ENCODE peak calls at places on chromosomes 1 and 21, in ten cellular contexts. N is glutamatergic neuron, A is mucosa of descending colon, H is coronary artery, P is prostate gland, Y is AG04449, T is fibroblast of lung, J is progenitor cell of endocrine pancreas, G is kidney, W is GM13976. L is an unnamed sample.

GRCh38 chr21:45004481-45005263 is 64.8 kb downstream of the SLX9 start:
- DNase-seq in A (no peak), W (no peak), T (peak; percentile 65), N (peak; percentile 13), Y (no peak), H (no peak), J (no peak), P (no peak), G (peak; percentile 62), L (no peak)

GRCh38 chr1:85321237-85321964 is 45.0 kb upstream of the BCL10 start:
- DNase-seq in N (no peak), P (no peak), G (no peak), H (no peak), W (no peak), J (no peak), Y (no peak), T (peak; percentile 83), A (no peak), L (no peak)

GRCh38 chr1:184409011-184409410 is 22.2 kb downstream of the C1orf21 start:
- DNase-seq in T (peak; percentile 44), G (no peak), N (no peak), P (no peak), W (no peak), Y (no peak), J (no peak), H (no peak), A (no peak), L (no peak)

GRCh38 chr1:43541141-43541540 is 10.5 kb downstream of the PTPRF start:
- DNase-seq in G (no peak), Y (no peak), J (no peak), A (no peak), W (no peak), T (no peak), N (no peak), P (no peak), H (no peak), L (no peak)

GRCh38 chr1:197675475-197676324 is 99.6 kb downstream of the DENND1B start:
- DNase-seq in H (no peak), J (no peak), Y (no peak), N (peak; percentile 42), P (no peak), G (no peak), T (peak; percentile 12), A (peak; percentile 18), W (no peak), L (no peak)

GRCh38 chr1:206979379-206980043 is 9.3 kb upstream of the FCAMR start:
- DNase-seq in W (no peak), N (no peak), G (no peak), T (peak; percentile 27), P (no peak), Y (no peak), J (no peak), A (peak; percentile 47), H (no peak), L (no peak)

GRCh38 chr1:168159979-168160378 is 18.8 kb upstream of the TIPRL start:
- DNase-seq in T (no peak), H (no peak), A (no peak), N (no peak), P (no peak), W (no peak), Y (no peak), G (no peak), J (no peak), L (no peak)

GRCh38 chr1:223504741-223505140 is 111.5 kb downstream of the CCDC185 start:
- DNase-seq in G (peak; percentile 84), J (no peak), N (no peak), Y (peak; percentile 61), A (peak; percentile 74), T (peak; percentile 96), H (no peak), P (no peak), W (no peak), L (no peak)

GRCh38 chr1:229230136-229230892 is 40.6 kb upstream of the RAB4A start:
- DNase-seq in Y (no peak), J (no peak), A (no peak), P (no peak), H (no peak), N (no peak), W (peak; percentile 46), T (no peak), G (no peak), L (no peak)

GRCh38 chr1:35660581-35661473 is 19.5 kb upstream of the PSMB2 start:
- DNase-seq in T (peak; percentile 65), P (no peak), J (peak; percentile 44), W (no peak), N (no peak), H (no peak), A (peak; percentile 12), Y (no peak), G (no peak), L (no peak)

GRCh38 chr1:226662704-226663326 is 76.3 kb downstream of the ITPKB start:
- DNase-seq in W (peak; percentile 89), A (peak; percentile 68), Y (peak; percentile 92), H (peak; percentile 92), G (peak; percentile 88), J (no peak), P (peak; percentile 47), N (peak; percentile 57), T (peak; percentile 94), L (peak; percentile 73)

GRCh38 chr1:109312978-109313775 is 6.4 kb upstream of the MYBPHL start:
- DNase-seq in Y (no peak), G (no peak), N (no peak), W (no peak), J (no peak), A (no peak), T (no peak), H (peak; percentile 47), P (no peak), L (no peak)

GRCh38 chr1:187244623-187245022 is 415.9 kb downstream of the PLA2G4A start:
- DNase-seq in Y (no peak), H (no peak), P (peak; percentile 50), W (no peak), T (peak; percentile 33), N (no peak), A (no peak), J (no peak), G (no peak), L (no peak)

GRCh38 chr1:180594723-180595122 is 36.0 kb downstream of the OVAAL start:
- DNase-seq in G (no peak), T (no peak), W (no peak), A (no peak), Y (no peak), J (no peak), P (no peak), H (no peak), N (no peak), L (no peak)

GRCh38 chr1:13597166-13597565 is 13.5 kb downstream of the PDPN start:
- DNase-seq in G (no peak), J (no peak), Y (no peak), A (no peak), P (no peak), W (no peak), N (no peak), T (no peak), H (no peak), L (no peak)

GRCh38 chr1:246139745-246140182 is 367.3 kb downstream of the SMYD3 start:
- DNase-seq in J (no peak), N (no peak), T (peak; percentile 96), Y (peak; percentile 40), A (no peak), W (no peak), H (no peak), G (no peak), P (no peak), L (no peak)

GRCh38 chr1:211829343-211830054 is 1.1 kb downstream of the LPGAT1 start:
- DNase-seq in G (no peak), P (peak; percentile 26), H (no peak), T (peak; percentile 28), N (peak; percentile 22), A (peak; percentile 24), J (peak; percentile 16), Y (no peak), W (no peak), L (no peak)

GRCh38 chr1:31182352-31182751 is 57.3 kb downstream of the NKAIN1 start:
- DNase-seq in H (peak; percentile 86), N (peak; percentile 47), T (peak; percentile 90), Y (peak; percentile 63), G (peak; percentile 91), W (peak; percentile 84), A (peak; percentile 75), J (peak; percentile 88), P (peak; percentile 64), L (peak; percentile 55)
- TF ChIP-seq CTCF in H (no peak), N (no peak), T (peak; percentile 50), Y (peak; percentile 24), G (peak; percentile 5), W (no peak), A (no peak), J (peak; percentile 19), P (no peak), L (no peak)

GRCh38 chr1:1752671-1753606 is 25.3 kb downstream of the NADK start:
- DNase-seq in P (no peak), A (no peak), T (no peak), Y (no peak), H (no peak), J (no peak), N (no peak), W (no peak), G (peak; percentile 75), L (no peak)
- TF ChIP-seq CTCF in P (no peak), A (no peak), T (no peak), Y (no peak), H (no peak), J (no peak), N (no peak), W (no peak), G (no peak), L (no peak)

DNA sequence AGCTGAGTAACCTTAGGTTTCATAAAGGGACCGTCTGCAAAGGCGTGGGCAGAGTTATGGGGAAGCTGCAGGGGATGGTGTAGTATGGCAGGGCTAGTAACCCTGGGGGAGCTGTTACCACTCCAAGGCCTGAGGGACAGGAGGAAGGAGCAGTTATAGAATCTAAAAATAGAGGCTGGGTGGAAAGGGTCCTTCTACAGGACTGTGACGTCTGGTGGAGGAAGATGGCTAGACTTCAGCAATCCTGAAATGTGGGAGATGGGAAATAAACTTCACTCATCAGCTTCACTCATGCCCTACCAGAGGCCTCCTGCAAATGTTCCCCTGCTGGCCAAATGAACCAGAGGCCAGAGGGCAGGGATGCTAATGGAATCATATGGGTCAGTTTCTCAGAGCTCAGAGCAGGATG is 46.1 kb downstream of the DAB1 start:
- DNase-seq in J (no peak), T (no peak), N (no peak), Y (no peak), P (no peak), H (no peak), G (no peak), W (no peak), A (no peak), L (no peak)
- TF ChIP-seq CTCF in J (peak; percentile 23), T (no peak), N (peak; percentile 12), Y (no peak), P (no peak), H (no peak), G (no peak), W (no peak), A (no peak), L (no peak)

DNA sequence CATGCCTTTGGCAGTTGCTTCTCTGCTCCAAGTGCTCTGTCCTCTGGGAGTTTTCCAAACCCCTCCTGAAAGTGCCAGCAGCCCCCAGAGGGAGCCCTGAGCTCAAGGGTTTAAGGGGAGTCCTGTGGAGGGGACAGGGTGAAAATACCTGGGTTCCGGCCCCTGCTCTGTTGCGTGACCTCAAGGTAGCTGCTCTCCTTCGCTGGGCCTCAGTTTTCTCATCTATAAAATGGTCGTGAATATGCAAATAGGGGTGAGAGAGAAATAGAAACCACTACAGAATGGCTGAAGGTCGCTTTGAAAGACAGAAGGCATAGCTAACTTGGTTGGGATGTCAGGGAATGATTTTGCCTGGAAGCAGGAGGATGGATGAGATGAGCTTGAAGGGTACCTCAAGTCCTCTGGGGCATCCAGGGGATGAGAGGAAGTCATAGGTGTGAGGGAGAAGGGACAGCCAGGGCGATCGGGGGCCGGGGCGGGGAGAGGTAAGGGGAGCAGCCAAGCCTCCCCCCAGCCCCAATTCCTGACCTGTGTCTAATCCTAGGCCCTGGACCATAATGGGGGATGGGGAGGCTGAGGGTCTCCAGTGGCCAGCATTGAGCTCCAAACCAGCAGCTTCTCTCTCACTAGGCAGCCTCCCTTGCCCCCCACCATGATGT is 12.4 kb downstream of the IFFO2 start:
- DNase-seq in T (no peak), A (no peak), Y (no peak), N (no peak), P (no peak), G (peak; percentile 37), H (no peak), J (no peak), W (no peak), L (no peak)
- TF ChIP-seq CTCF in T (no peak), A (no peak), Y (no peak), N (no peak), P (no peak), G (no peak), H (no peak), J (no peak), W (no peak), L (no peak)